ENCODE peak calls at places on chromosomes 4 and X, in ten cellular contexts. P is lower lobe of right lung, M is cardiac muscle cell, B is adrenal gland, N is astrocyte of the spinal cord, Y is uterus, D is psoas muscle, K is nephron progenitor cell, L is upper lobe of left lung, G is fibroblast of mammary gland. R is an unnamed sample.

GRCh38 chr4:71453516-71453915 is 114.7 kb downstream of the SLC4A4 start:
- DNase-seq in G (no peak), M (no peak), K (no peak), P (no peak), D (no peak), Y (no peak), N (no peak), B (no peak), L (no peak), R (no peak)

GRCh38 chrX:108224727-108225455 is 133.3 kb downstream of the ATG4A start:
- DNase-seq in G (peak; percentile 41), K (peak; percentile 22), D (no peak), Y (no peak), N (peak; percentile 46), B (peak; percentile 1), M (peak; percentile 73), L (no peak), P (no peak), R (peak; percentile 43)

GRCh38 chrX:110420771-110421498 is 62.3 kb downstream of the RTL9 start:
- DNase-seq in P (no peak), D (no peak), N (no peak), M (no peak), B (no peak), K (no peak), L (no peak), G (peak; percentile 31), Y (no peak), R (no peak)

GRCh38 chrX:124426273-124426672 is 79.9 kb downstream of the SH2D1A start:
- DNase-seq in N (no peak), G (no peak), D (no peak), P (no peak), B (no peak), M (no peak), K (no peak), L (no peak), Y (no peak), R (no peak)

GRCh38 chr4:792729-793108 is 33.2 kb downstream of the CPLX1 start:
- DNase-seq in D (no peak), N (no peak), K (no peak), Y (no peak), L (no peak), P (peak; percentile 40), B (no peak), G (no peak), M (no peak), R (no peak)

GRCh38 chr4:1872918-1873269 is 1.7 kb downstream of the NSD2 start:
- DNase-seq in N (peak; percentile 75), G (peak; percentile 81), L (no peak), Y (no peak), K (no peak), D (no peak), B (no peak), P (no peak), M (no peak), R (no peak)

GRCh38 chr4:169823685-169824084 is 65.9 kb upstream of the HPF1 start:
- DNase-seq in B (peak; percentile 55), Y (no peak), N (peak; percentile 70), P (no peak), G (peak; percentile 67), K (peak; percentile 70), M (peak; percentile 85), L (peak; percentile 24), D (no peak), R (peak; percentile 58)

GRCh38 chrX:53077207-53078197 is 4.7 kb upstream of the TSPYL2 start:
- DNase-seq in M (no peak), B (no peak), N (no peak), L (no peak), K (no peak), G (no peak), Y (no peak), D (no peak), P (no peak), R (no peak)

GRCh38 chrX:3639236-3639635 is 74.2 kb downstream of the PRKX start:
- DNase-seq in N (no peak), Y (no peak), B (no peak), D (no peak), L (no peak), G (no peak), K (no peak), M (no peak), P (no peak), R (no peak)

GRCh38 chr4:87073570-87074470 is 139.0 kb downstream of the AFF1 start:
- DNase-seq in Y (no peak), B (no peak), D (no peak), P (peak; percentile 65), K (no peak), G (no peak), L (no peak), M (no peak), N (peak; percentile 44), R (no peak)

GRCh38 chrX:116379854-116380253 is 56.6 kb upstream of the SLC6A14 start:
- DNase-seq in P (no peak), B (no peak), D (no peak), L (no peak), K (no peak), N (peak; percentile 22), Y (peak; percentile 10), M (no peak), G (peak; percentile 89), R (peak; percentile 12)

GRCh38 chr4:109164011-109164410 is 138.4 kb downstream of the COL25A1 start:
- DNase-seq in B (no peak), D (no peak), P (no peak), L (peak; percentile 25), N (no peak), Y (no peak), K (no peak), G (no peak), M (peak; percentile 76), R (no peak)

GRCh38 chrX:48573690-48574269 is 504 bp upstream of the RBM3 start:
- DNase-seq in N (peak; percentile 21), B (peak; percentile 41), D (peak; percentile 45), Y (peak; percentile 37), L (no peak), K (no peak), P (peak; percentile 46), G (no peak), M (no peak), R (no peak)

GRCh38 chr4:90542216-90542615 is 415.0 kb downstream of the CCSER1 start:
- DNase-seq in D (no peak), B (no peak), P (no peak), Y (no peak), G (no peak), M (no peak), L (no peak), K (no peak), N (no peak), R (no peak)

GRCh38 chrX:74372272-74372671 is 49.0 kb upstream of the SLC16A2 start:
- DNase-seq in P (no peak), N (no peak), M (no peak), D (no peak), Y (no peak), G (no peak), K (no peak), B (no peak), L (no peak), R (no peak)

GRCh38 chr4:37802068-37802666 is 24.3 kb upstream of the PGM2 start:
- DNase-seq in B (peak; percentile 47), P (peak; percentile 60), M (peak; percentile 87), L (peak; percentile 77), D (peak; percentile 25), G (peak; percentile 79), N (peak; percentile 73), Y (peak; percentile 21), K (peak; percentile 34), R (peak; percentile 36)

GRCh38 chrX:54920610-54921426 is at the start of gene TRO:
- DNase-seq in Y (peak; percentile 22), D (no peak), G (no peak), K (peak; percentile 56), M (peak; percentile 53), P (no peak), B (no peak), N (peak; percentile 4), L (no peak), R (no peak)
- TF ChIP-seq CTCF in Y (no peak), D (no peak), G (peak; percentile 6), K (peak; percentile 27), M (peak; percentile 23), P (no peak), B (no peak), N (peak; percentile 18), L (no peak), R (peak; percentile 7)

DNA sequence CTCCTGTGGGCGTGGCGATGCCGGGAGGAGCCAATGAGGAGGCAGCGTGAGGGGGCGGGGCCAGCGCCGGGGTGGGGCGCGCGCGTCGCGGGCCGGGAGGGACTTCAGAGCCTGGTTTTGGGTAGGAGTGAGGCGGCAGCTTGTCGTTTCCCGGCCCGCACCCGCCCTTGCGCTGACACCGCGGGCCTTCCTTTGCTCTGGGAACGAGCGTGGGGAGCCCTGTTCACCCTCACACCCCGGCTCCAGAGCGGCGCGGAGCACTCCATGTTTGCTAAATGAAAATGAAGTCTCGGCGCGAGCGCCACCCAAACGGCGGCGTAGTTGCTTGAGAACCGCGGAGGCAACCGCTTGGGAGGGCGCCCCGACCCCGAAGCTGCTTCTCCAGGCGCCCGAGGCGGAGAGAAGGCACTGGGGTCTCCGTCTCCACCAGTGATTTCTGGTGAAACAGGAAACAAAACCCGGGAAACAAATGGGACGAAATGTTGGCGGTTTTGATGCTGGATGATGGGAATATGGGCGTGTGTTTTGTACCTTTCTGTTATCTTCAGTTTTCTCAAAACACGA is 497 bp upstream of the GRPEL1 start:
- DNase-seq in D (no peak), G (no peak), M (no peak), P (no peak), N (no peak), K (no peak), B (no peak), L (no peak), Y (no peak), R (no peak)
- TF ChIP-seq CTCF in D (no peak), G (no peak), M (no peak), P (no peak), N (peak; percentile 6), K (no peak), B (no peak), L (no peak), Y (peak; percentile 16), R (no peak)

DNA sequence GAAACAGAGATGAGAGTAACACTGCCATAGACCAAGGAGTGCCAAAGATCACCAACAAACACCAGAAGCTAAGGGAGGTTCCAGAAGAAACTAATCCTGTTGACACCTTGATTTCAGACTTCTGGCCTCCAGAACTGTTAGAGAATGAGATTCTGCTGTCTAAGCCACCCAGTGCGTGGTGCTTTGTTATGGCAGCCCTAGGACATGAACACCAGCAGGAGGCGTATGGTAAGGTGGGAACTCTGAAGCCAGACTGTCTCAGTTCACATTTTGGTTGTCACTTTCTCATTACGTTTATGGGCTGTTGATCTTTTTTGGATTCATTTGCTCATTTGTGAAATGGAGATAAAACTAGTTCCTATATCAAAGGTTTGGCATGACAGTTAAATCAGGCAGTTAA is 142.9 kb downstream of the DCHS2 start:
- DNase-seq in B (no peak), K (no peak), M (no peak), G (no peak), N (no peak), P (no peak), Y (no peak), D (no peak), L (no peak), R (no peak)
- TF ChIP-seq CTCF in B (no peak), K (no peak), M (no peak), G (no peak), N (no peak), P (no peak), Y (no peak), D (no peak), L (no peak), R (no peak)

DNA sequence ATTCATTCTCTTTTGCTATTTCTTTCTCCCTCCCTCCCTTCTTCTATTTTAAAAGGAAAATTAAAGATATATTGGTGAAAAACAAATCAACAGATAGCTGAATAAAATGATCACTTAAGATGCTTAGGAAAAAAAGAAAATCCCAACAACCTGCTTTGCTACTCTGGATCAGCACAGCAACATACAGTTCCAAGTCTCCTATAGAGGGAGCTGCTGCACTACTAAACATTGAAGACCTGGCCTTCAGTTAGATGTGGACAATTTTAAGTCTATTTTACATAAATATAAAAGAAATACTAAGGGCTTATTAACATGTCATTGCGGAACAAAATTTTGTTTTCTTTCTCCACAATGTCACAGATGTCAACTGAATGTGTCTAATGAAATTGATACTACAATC is 226.4 kb downstream of the MAGEB5 start:
- DNase-seq in D (no peak), M (peak; percentile 51), N (peak; percentile 5), G (peak; percentile 1), Y (no peak), B (peak; percentile 1), L (no peak), P (no peak), K (no peak), R (peak; percentile 17)
- TF ChIP-seq CTCF in D (peak; percentile 18), M (peak; percentile 11), N (peak; percentile 41), G (peak; percentile 12), Y (no peak), B (peak; percentile 37), L (no peak), P (no peak), K (peak; percentile 43), R (peak; percentile 30)

R was measured in fibroblast of villous mesenchyme.